ENCODE peak calls at places on chromosome 10, in four cellular contexts. One of them, this sample, is unnamed.

GRCh38 chr10:124626759-124627380 is 117.3 kb downstream of the FAM53B start:
- DNase-seq in retinal pigment epithelial cell: no peak
- DNase-seq in fibroblast of lung: no peak
- DNase-seq in lower lobe of right lung: peak; percentile 75
- DNase-seq in this sample: no peak

GRCh38 chr10:102269017-102269416 is 23.7 kb downstream of the GBF1 start:
- DNase-seq in retinal pigment epithelial cell: no peak
- DNase-seq in fibroblast of lung: no peak
- DNase-seq in lower lobe of right lung: no peak
- DNase-seq in this sample: no peak

GRCh38 chr10:132829403-132829802 is 43.5 kb upstream of the NKX6-2 start:
- DNase-seq in retinal pigment epithelial cell: no peak
- DNase-seq in fibroblast of lung: no peak
- DNase-seq in lower lobe of right lung: no peak
- DNase-seq in this sample: no peak

GRCh38 chr10:35458500-35459448 is 122.5 kb downstream of the CCNY start:
- DNase-seq in retinal pigment epithelial cell: no peak
- DNase-seq in fibroblast of lung: no peak
- DNase-seq in lower lobe of right lung: no peak
- DNase-seq in this sample: no peak

GRCh38 chr10:77070892-77071595 is 566.6 kb downstream of the KCNMA1 start:
- DNase-seq in retinal pigment epithelial cell: no peak
- DNase-seq in fibroblast of lung: no peak
- DNase-seq in lower lobe of right lung: no peak
- DNase-seq in this sample: no peak

GRCh38 chr10:12974845-12975199 is 26.7 kb downstream of the CCDC3 start:
- DNase-seq in retinal pigment epithelial cell: no peak
- DNase-seq in fibroblast of lung: no peak
- DNase-seq in lower lobe of right lung: no peak
- DNase-seq in this sample: no peak

GRCh38 chr10:3224241-3224640 is 51.7 kb upstream of the PITRM1 start:
- DNase-seq in retinal pigment epithelial cell: no peak
- DNase-seq in fibroblast of lung: no peak
- DNase-seq in lower lobe of right lung: no peak
- DNase-seq in this sample: no peak

GRCh38 chr10:70742537-70743429 is 42.4 kb downstream of the TBATA start:
- DNase-seq in retinal pigment epithelial cell: no peak
- DNase-seq in fibroblast of lung: peak; percentile 85
- DNase-seq in lower lobe of right lung: peak; percentile 50
- DNase-seq in this sample: peak; percentile 51

GRCh38 chr10:124450010-124450782 is at the start of gene NKX1-2:
- DNase-seq in retinal pigment epithelial cell: no peak
- DNase-seq in fibroblast of lung: no peak
- DNase-seq in lower lobe of right lung: no peak
- DNase-seq in this sample: no peak

GRCh38 chr10:49011756-49012155 is 72.1 kb upstream of the LRRC18 start:
- DNase-seq in retinal pigment epithelial cell: no peak
- DNase-seq in fibroblast of lung: no peak
- DNase-seq in lower lobe of right lung: no peak
- DNase-seq in this sample: no peak

GRCh38 chr10:110759523-110759922 is 112.2 kb upstream of the PDCD4 start:
- DNase-seq in retinal pigment epithelial cell: no peak
- DNase-seq in fibroblast of lung: no peak
- DNase-seq in lower lobe of right lung: no peak
- DNase-seq in this sample: no peak

GRCh38 chr10:26721561-26721960 is 24.1 kb downstream of the PDSS1 start:
- DNase-seq in retinal pigment epithelial cell: no peak
- DNase-seq in fibroblast of lung: no peak
- DNase-seq in lower lobe of right lung: no peak
- DNase-seq in this sample: no peak

GRCh38 chr10:17214991-17215781 is 12.9 kb upstream of the VIM start:
- DNase-seq in retinal pigment epithelial cell: peak; percentile 92
- DNase-seq in fibroblast of lung: peak; percentile 98
- DNase-seq in lower lobe of right lung: no peak
- DNase-seq in this sample: peak; percentile 99

GRCh38 chr10:102247724-102248123 is 2.4 kb downstream of the GBF1 start:
- DNase-seq in retinal pigment epithelial cell: no peak
- DNase-seq in fibroblast of lung: no peak
- DNase-seq in lower lobe of right lung: no peak
- DNase-seq in this sample: no peak

GRCh38 chr10:21926949-21927348 is 76.6 kb downstream of the DNAJC1 start:
- DNase-seq in retinal pigment epithelial cell: peak; percentile 92
- DNase-seq in fibroblast of lung: peak; percentile 97
- DNase-seq in lower lobe of right lung: no peak
- DNase-seq in this sample: peak; percentile 90

GRCh38 chr10:34768261-34768971 is 46.7 kb downstream of the PARD3 start:
- DNase-seq in retinal pigment epithelial cell: no peak
- DNase-seq in fibroblast of lung: peak; percentile 66
- DNase-seq in lower lobe of right lung: peak; percentile 90
- DNase-seq in this sample: peak; percentile 54

GRCh38 chr10:97888641-97889262 is 39.1 kb downstream of the GOLGA7B start:
- DNase-seq in retinal pigment epithelial cell: peak; percentile 74
- DNase-seq in fibroblast of lung: peak; percentile 71
- DNase-seq in lower lobe of right lung: peak; percentile 83
- DNase-seq in this sample: peak; percentile 67

GRCh38 chr10:34613491-34613890 is 201.6 kb downstream of the PARD3 start:
- DNase-seq in retinal pigment epithelial cell: no peak
- DNase-seq in fibroblast of lung: no peak
- DNase-seq in lower lobe of right lung: no peak
- DNase-seq in this sample: no peak

GRCh38 chr10:96947036-96947435 is 114.9 kb downstream of the LCOR start:
- DNase-seq in retinal pigment epithelial cell: no peak
- DNase-seq in fibroblast of lung: no peak
- DNase-seq in lower lobe of right lung: no peak
- DNase-seq in this sample: no peak

GRCh38 chr10:44689368-44689767 is 221.8 kb upstream of the TMEM72 start:
- DNase-seq in retinal pigment epithelial cell: no peak
- DNase-seq in fibroblast of lung: no peak
- DNase-seq in lower lobe of right lung: no peak
- DNase-seq in this sample: peak; percentile 40

GRCh38 chr10:74824184-74825032 is 2.0 kb upstream of the KAT6B start:
- DNase-seq in retinal pigment epithelial cell: no peak
- DNase-seq in fibroblast of lung: no peak
- DNase-seq in lower lobe of right lung: no peak
- DNase-seq in this sample: no peak

GRCh38 chr10:34918060-34918840 is 103.2 kb upstream of the PARD3 start:
- DNase-seq in retinal pigment epithelial cell: no peak
- DNase-seq in fibroblast of lung: no peak
- DNase-seq in lower lobe of right lung: no peak
- DNase-seq in this sample: no peak

GRCh38 chr10:30445716-30446115 is 11.7 kb downstream of the MAP3K8 start:
- DNase-seq in retinal pigment epithelial cell: no peak
- DNase-seq in fibroblast of lung: peak; percentile 90
- DNase-seq in lower lobe of right lung: no peak
- DNase-seq in this sample: peak; percentile 95

GRCh38 chr10:7111089-7111488 is 299.7 kb downstream of the SFMBT2 start:
- DNase-seq in retinal pigment epithelial cell: no peak
- DNase-seq in fibroblast of lung: no peak
- DNase-seq in lower lobe of right lung: no peak
- DNase-seq in this sample: no peak

GRCh38 chr10:3482200-3482993 is 302.6 kb downstream of the KLF6 start:
- DNase-seq in retinal pigment epithelial cell: peak; percentile 93
- DNase-seq in fibroblast of lung: peak; percentile 96
- DNase-seq in lower lobe of right lung: no peak
- DNase-seq in this sample: peak; percentile 96

GRCh38 chr10:123585477-123586445 is 80.4 kb upstream of the GPR26 start:
- DNase-seq in retinal pigment epithelial cell: no peak
- DNase-seq in fibroblast of lung: no peak
- DNase-seq in lower lobe of right lung: no peak
- DNase-seq in this sample: no peak

GRCh38 chr10:69629897-69630650 is at the start of gene FAM241B:
- DNase-seq in retinal pigment epithelial cell: peak; percentile 9
- DNase-seq in fibroblast of lung: peak; percentile 42
- DNase-seq in lower lobe of right lung: peak; percentile 85
- DNase-seq in this sample: peak; percentile 15

GRCh38 chr10:110042181-110042580 is 34.4 kb downstream of the ADD3 start:
- DNase-seq in retinal pigment epithelial cell: no peak
- DNase-seq in fibroblast of lung: peak; percentile 84
- DNase-seq in lower lobe of right lung: no peak
- DNase-seq in this sample: peak; percentile 24

DNA sequence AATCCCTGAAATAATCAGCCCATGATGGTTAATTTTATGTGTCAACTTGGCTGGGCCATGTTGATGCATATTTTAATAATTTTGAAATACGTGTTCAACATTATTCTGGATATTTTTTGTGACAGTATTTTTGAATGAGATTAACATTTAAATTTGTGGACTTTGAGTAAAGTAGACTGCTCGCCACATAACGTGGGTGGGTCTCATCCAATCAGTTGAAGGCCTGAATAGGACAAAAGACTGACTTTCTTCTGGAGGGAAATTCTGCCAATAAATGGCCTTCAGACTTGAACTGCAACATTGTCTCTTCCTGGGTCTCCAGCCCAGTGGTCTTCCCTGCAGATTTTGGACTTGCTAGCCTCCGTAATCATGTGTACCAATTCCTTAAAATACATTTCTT is 53.6 kb upstream of the BICC1 start:
- DNase-seq in retinal pigment epithelial cell: no peak
- DNase-seq in fibroblast of lung: no peak
- DNase-seq in lower lobe of right lung: no peak
- DNase-seq in this sample: no peak
- H3K4me3 ChIP-seq in retinal pigment epithelial cell: no peak overlapping the region
- H3K4me3 ChIP-seq in fibroblast of lung: no peak overlapping the region
- H3K4me3 ChIP-seq in lower lobe of right lung: no peak overlapping the region
- H3K4me3 ChIP-seq in this sample: no peak overlapping the region

GRCh38 chr10:67609996-67610793 is 85.8 kb downstream of the CTNNA3 start:
- DNase-seq in retinal pigment epithelial cell: no peak
- DNase-seq in fibroblast of lung: peak; percentile 87
- DNase-seq in lower lobe of right lung: no peak
- DNase-seq in this sample: no peak
- TF ChIP-seq CTCF in retinal pigment epithelial cell: no peak
- TF ChIP-seq CTCF in fibroblast of lung: no peak
- TF ChIP-seq CTCF in lower lobe of right lung: no peak
- TF ChIP-seq CTCF in this sample: no peak

DNA sequence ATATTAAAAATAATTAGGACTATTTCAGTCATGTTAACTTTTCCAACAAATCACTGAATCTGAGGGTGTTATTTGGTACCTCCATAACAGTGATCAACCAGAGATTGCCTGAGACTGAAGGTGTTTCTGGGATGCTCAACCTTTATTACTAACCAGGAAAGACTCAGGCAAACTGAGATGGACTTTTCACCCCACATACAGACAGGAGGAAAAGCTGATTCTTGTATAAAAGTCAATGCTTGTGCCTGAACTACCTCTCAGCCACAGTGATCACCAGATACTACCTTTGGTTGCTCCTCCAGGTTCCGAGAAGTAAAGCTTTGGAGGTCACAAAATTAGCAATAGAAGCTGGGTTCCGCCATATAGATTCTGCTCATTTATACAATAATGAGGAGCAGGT is 1.9 kb downstream of the AKR1C3 start:
- DNase-seq in retinal pigment epithelial cell: no peak
- DNase-seq in fibroblast of lung: no peak
- DNase-seq in lower lobe of right lung: no peak
- DNase-seq in this sample: no peak
- H3K4me3 ChIP-seq in retinal pigment epithelial cell: no peak overlapping the region
- H3K4me3 ChIP-seq in fibroblast of lung: no peak overlapping the region
- H3K4me3 ChIP-seq in lower lobe of right lung: peak overlapping the region; percentile 69
- H3K4me3 ChIP-seq in this sample: peak overlapping the region; percentile 79

DNA sequence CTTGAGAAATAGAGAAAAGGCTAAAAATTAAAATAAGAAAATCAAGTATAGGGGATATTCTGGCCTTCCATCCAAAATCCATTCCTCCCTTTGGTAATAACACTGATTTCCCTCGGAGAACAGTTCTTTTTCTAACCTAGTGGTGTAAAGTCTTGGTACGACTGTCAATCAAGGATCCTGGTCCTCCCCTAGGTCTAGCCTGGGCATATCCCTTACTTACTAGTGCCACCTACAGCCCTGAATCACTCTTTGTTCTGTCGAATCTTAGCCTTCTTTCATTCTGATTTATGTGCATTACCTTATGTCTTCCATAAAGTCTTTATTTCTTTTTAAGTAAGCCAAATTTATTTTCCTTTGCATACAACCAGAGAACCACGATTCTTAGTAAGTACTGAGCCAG is 298.7 kb upstream of the LRRTM3 start:
- DNase-seq in retinal pigment epithelial cell: no peak
- DNase-seq in fibroblast of lung: peak; percentile 4
- DNase-seq in lower lobe of right lung: no peak
- DNase-seq in this sample: no peak
- TF ChIP-seq CTCF in retinal pigment epithelial cell: peak; percentile 47
- TF ChIP-seq CTCF in fibroblast of lung: no peak
- TF ChIP-seq CTCF in lower lobe of right lung: no peak
- TF ChIP-seq CTCF in this sample: no peak

GRCh38 chr10:86968994-86969355 is 693 bp downstream of the ADIRF start:
- DNase-seq in retinal pigment epithelial cell: no peak
- DNase-seq in fibroblast of lung: no peak
- DNase-seq in lower lobe of right lung: no peak
- DNase-seq in this sample: no peak

GRCh38 chr10:86969421-86970041 is 1.2 kb downstream of the ADIRF start:
- DNase-seq in retinal pigment epithelial cell: no peak
- DNase-seq in fibroblast of lung: no peak
- DNase-seq in lower lobe of right lung: no peak
- DNase-seq in this sample: peak; percentile 81

GRCh38 chr10:86970152-86970886 is 2.0 kb downstream of the ADIRF start:
- DNase-seq in retinal pigment epithelial cell: no peak
- DNase-seq in fibroblast of lung: peak; percentile 51
- DNase-seq in lower lobe of right lung: peak; percentile 85
- DNase-seq in this sample: peak; percentile 67

GRCh38 chr10:86967481-86967941 is 771 bp upstream of the ADIRF start:
- DNase-seq in retinal pigment epithelial cell: no peak
- DNase-seq in fibroblast of lung: no peak
- DNase-seq in lower lobe of right lung: no peak
- DNase-seq in this sample: no peak

DNA sequence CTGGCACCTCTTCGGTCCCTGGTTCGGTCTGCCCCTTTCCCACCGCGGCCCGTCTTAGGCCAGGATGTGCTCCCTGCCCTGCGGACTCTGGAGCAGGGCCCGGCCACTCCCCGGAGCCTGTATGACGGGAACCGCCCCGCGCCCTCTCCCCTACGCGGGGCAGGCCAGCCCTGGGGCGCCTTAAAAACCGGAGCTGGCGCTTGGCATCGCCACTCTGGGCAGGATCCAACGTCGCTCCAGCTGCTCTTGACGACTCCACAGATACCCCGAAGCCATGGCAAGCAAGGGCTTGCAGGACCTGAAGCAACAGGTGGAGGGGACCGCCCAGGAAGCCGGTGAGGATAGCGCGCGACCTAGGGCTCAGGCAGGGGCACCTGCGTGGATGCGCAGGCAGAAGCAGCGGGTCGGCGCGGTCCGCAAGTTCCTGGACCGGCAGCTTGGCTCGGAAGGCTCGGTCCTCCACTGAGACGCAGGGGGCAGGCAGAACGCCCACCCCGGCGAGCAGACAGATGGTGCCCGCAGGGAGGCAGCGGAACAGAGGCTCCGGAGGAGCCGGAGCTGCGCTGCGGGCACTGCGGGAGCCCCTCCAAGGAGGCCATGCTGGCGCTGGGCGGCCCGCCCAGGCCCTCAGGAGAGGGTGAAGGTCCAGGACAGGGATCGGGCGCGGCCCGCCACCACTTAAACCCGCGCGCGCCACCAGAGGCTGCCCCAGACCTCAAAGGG is at the start of gene ADIRF:
- DNase-seq in retinal pigment epithelial cell: no peak
- DNase-seq in fibroblast of lung: no peak
- DNase-seq in lower lobe of right lung: peak; percentile 81
- DNase-seq in this sample: peak; percentile 28
- H3K4me3 ChIP-seq in retinal pigment epithelial cell: no peak within 1 kb of the TSS
- H3K4me3 ChIP-seq in fibroblast of lung: peak within 1 kb of the TSS; percentile 36
- H3K4me3 ChIP-seq in lower lobe of right lung: peak within 1 kb of the TSS; percentile 74
- H3K4me3 ChIP-seq in this sample: peak within 1 kb of the TSS; percentile 66